ENCODE peak calls at places on chromosome 17, in six cellular contexts. B is H1, W is GM12878, F is HepG2, N is HCT116, E is K562. S is an unnamed sample.

GRCh38 chr17:46159686-46160085 is 33.5 kb downstream of the KANSL1 start:
- DNase-seq in B (no peak), F (no peak), W (no peak), E (no peak), N (no peak), S (no peak)

GRCh38 chr17:80851277-80851925 is 140.2 kb upstream of the CHMP6 start:
- DNase-seq in N (no peak), W (no peak), B (no peak), E (no peak), F (no peak), S (no peak)

GRCh38 chr17:3033248-3033640 is 30.2 kb downstream of the OR1D5 start:
- DNase-seq in N (no peak), B (no peak), F (no peak), E (no peak), W (no peak), S (no peak)

GRCh38 chr17:67376892-67377726 is at the start of gene PITPNC1:
- DNase-seq in F (peak), W (no peak), B (peak), E (peak), N (peak), S (peak)

GRCh38 chr17:67311551-67311950 is 54.8 kb downstream of the PSMD12 start:
- DNase-seq in W (no peak), N (no peak), B (no peak), F (no peak), E (no peak), S (no peak)

GRCh38 chr17:28688481-28688880 is 23.2 kb downstream of the PROCA1 start:
- DNase-seq in E (no peak), N (no peak), B (no peak), F (no peak), W (no peak), S (no peak)

GRCh38 chr17:67491009-67491677 is 114.1 kb downstream of the PITPNC1 start:
- DNase-seq in W (no peak), F (peak), B (peak), N (peak), E (no peak), S (no peak)

GRCh38 chr17:59842901-59843652 is 49.7 kb downstream of the TUBD1 start:
- DNase-seq in B (no peak), W (peak), F (peak), N (peak), E (no peak), S (no peak)

GRCh38 chr17:13671771-13672170 is 70.0 kb upstream of the HS3ST3A1 start:
- DNase-seq in N (no peak), B (no peak), E (no peak), F (no peak), W (no peak), S (no peak)

GRCh38 chr17:31724619-31725018 is 134.4 kb downstream of the COPRS start:
- DNase-seq in N (no peak), B (peak), W (no peak), F (no peak), E (no peak), S (no peak)

GRCh38 chr17:60151355-60151754 is 1.6 kb downstream of the CA4 start:
- DNase-seq in F (no peak), E (no peak), W (no peak), N (no peak), B (peak), S (no peak)

GRCh38 chr17:73722163-73722562 is 77.9 kb upstream of the SDK2 start:
- DNase-seq in B (no peak), W (no peak), F (no peak), N (no peak), E (no peak), S (no peak)

GRCh38 chr17:67836205-67836987 is 11.1 kb downstream of the BPTF start:
- DNase-seq in B (no peak), F (no peak), N (no peak), E (no peak), W (no peak), S (no peak)

GRCh38 chr17:7132511-7133094 is 18.0 kb upstream of the ASGR2 start:
- DNase-seq in E (no peak), W (peak), N (no peak), F (peak), B (peak), S (peak)

GRCh38 chr17:83175551-83176271 is 96.3 kb downstream of the METRNL start:
- DNase-seq in N (no peak), W (no peak), B (peak), E (no peak), F (no peak), S (no peak)

GRCh38 chr17:34797724-34798123 is 163.5 kb downstream of the CCT6B start:
- DNase-seq in F (peak), B (peak), W (no peak), E (peak), N (no peak), S (peak)

GRCh38 chr17:63529711-63530556 is 6.8 kb downstream of the KCNH6 start:
- DNase-seq in N (no peak), B (no peak), F (no peak), W (no peak), E (peak), S (no peak)

GRCh38 chr17:75785770-75786538 is 1.3 kb downstream of the UNK start:
- DNase-seq in W (no peak), F (no peak), N (no peak), E (no peak), B (no peak), S (no peak)

GRCh38 chr17:79129523-79129922 is 54.9 kb downstream of the ENGASE start:
- DNase-seq in B (no peak), W (no peak), N (no peak), F (no peak), E (no peak), S (no peak)

GRCh38 chr17:45405250-45406086 is 27.2 kb downstream of the ARHGAP27 start:
- DNase-seq in F (no peak), W (no peak), B (peak), N (no peak), E (peak), S (peak)

GRCh38 chr17:11485802-11486421 is 112.4 kb upstream of the DNAH9 start:
- DNase-seq in E (no peak), B (peak), N (no peak), W (no peak), F (no peak), S (peak)

GRCh38 chr17:7483238-7484066 is 714 bp upstream of the POLR2A start:
- DNase-seq in E (peak), N (peak), F (peak), W (peak), B (peak), S (peak)

GRCh38 chr17:35117984-35118383 is 1.7 kb downstream of the RAD51D start:
- DNase-seq in N (no peak), B (no peak), F (peak), E (no peak), W (peak), S (no peak)

GRCh38 chr17:74453665-74454196 is 12.7 kb upstream of the CD300A start:
- DNase-seq in F (no peak), E (peak), B (peak), N (no peak), W (no peak), S (no peak)

GRCh38 chr17:15457723-15458094 is 9.7 kb downstream of the CDRT4 start:
- DNase-seq in N (no peak), B (no peak), F (no peak), E (no peak), W (no peak), S (no peak)

GRCh38 chr17:77501101-77501566 is 360.4 kb downstream of the SEC14L1 start:
- DNase-seq in N (no peak), F (peak), E (peak), B (no peak), W (no peak), S (no peak)

GRCh38 chr17:44348234-44348987 is 3.3 kb downstream of the GRN start:
- DNase-seq in E (no peak), B (no peak), F (no peak), N (no peak), W (peak), S (no peak)

GRCh38 chr17:32960815-32961214 is 30.8 kb upstream of the SPACA3 start:
- DNase-seq in E (no peak), F (no peak), W (no peak), N (no peak), B (no peak), S (no peak)

GRCh38 chr17:60528828-60529227 is 2.8 kb upstream of the APPBP2 start:
- DNase-seq in B (no peak), N (no peak), E (no peak), F (no peak), W (no peak), S (no peak)

GRCh38 chr17:78748048-78748729 is 33.9 kb downstream of the CYTH1 start:
- DNase-seq in N (no peak), B (no peak), F (peak), E (no peak), W (no peak), S (no peak)

GRCh38 chr17:18235743-18236256 is 10.4 kb downstream of the LLGL1 start:
- DNase-seq in W (no peak), F (no peak), N (no peak), E (no peak), B (no peak), S (no peak)

GRCh38 chr17:3575506-3575905 is 17.9 kb upstream of the TRPV3 start:
- DNase-seq in W (no peak), E (no peak), B (no peak), N (no peak), F (no peak), S (no peak)

GRCh38 chr17:71325117-71325516 is 795.7 kb upstream of the SOX9 start:
- DNase-seq in E (no peak), F (no peak), B (no peak), N (no peak), W (no peak), S (no peak)

GRCh38 chr17:18967806-18968744 is 16.1 kb downstream of the SLC5A10 start:
- DNase-seq in B (no peak), N (no peak), F (no peak), E (peak), W (no peak), S (no peak)

GRCh38 chr17:82000803-82001649 is 21.7 kb downstream of the CENPX start:
- DNase-seq in F (no peak), E (no peak), W (no peak), N (no peak), B (peak), S (no peak)
- TF ChIP-seq ZNF274 in F (peak), E (no peak), W (no peak), N (no peak), B (no peak), S (no peak)

GRCh38 chr17:41624208-41625101 is at the start of gene KRT17:
- DNase-seq in W (no peak), N (no peak), E (peak), B (no peak), F (no peak), S (no peak)
- TF ChIP-seq YY1 in W (no peak), N (no peak), E (no peak), B (no peak), F (no peak), S (no peak)

GRCh38 chr17:16989230-16989952 is 17.5 kb upstream of the TNFRSF13B start:
- DNase-seq in N (no peak), E (no peak), B (no peak), F (no peak), W (peak), S (no peak)

GRCh38 chr17:16987001-16987829 is 15.3 kb upstream of the TNFRSF13B start:
- DNase-seq in B (no peak), N (no peak), F (no peak), W (no peak), E (no peak), S (no peak)

GRCh38 chr17:16988749-16989229 is 16.9 kb upstream of the TNFRSF13B start:
- DNase-seq in E (no peak), F (no peak), N (no peak), B (no peak), W (peak), S (no peak)

GRCh38 chr17:16986391-16986790 is 14.5 kb upstream of the TNFRSF13B start:
- DNase-seq in W (no peak), E (no peak), F (no peak), B (no peak), N (no peak), S (no peak)

GRCh38 chr17:16987830-16988601 is 16.1 kb upstream of the TNFRSF13B start:
- DNase-seq in F (no peak), N (no peak), E (peak), W (peak), B (no peak), S (peak)
- H3K4me3 ChIP-seq in F (no peak), N (no peak), E (no peak), W (peak), B (no peak), S (no peak)

GRCh38 chr17:65472602-65473001 is 88.8 kb downstream of the AXIN2 start:
- DNase-seq in B (no peak), E (no peak), W (no peak), N (no peak), F (no peak), S (no peak)
- TF ChIP-seq ZNF274 in B (no peak), E (no peak), W (no peak), N (no peak), F (no peak), S (no peak)

GRCh38 chr17:41530062-41531048 is 2.2 kb upstream of the KRT19 start:
- DNase-seq in F (peak), B (no peak), N (peak), W (no peak), E (peak), S (no peak)
- TF ChIP-seq YY1 in F (no peak), B (no peak), N (no peak), W (no peak), E (no peak), S (no peak)

GRCh38 chr17:37847102-37847501 is 77.1 kb upstream of the TBC1D3K start:
- DNase-seq in W (no peak), N (no peak), E (no peak), F (no peak), B (no peak), S (no peak)

GRCh38 chr17:37844977-37845293 is 79.3 kb upstream of the TBC1D3K start:
- DNase-seq in F (no peak), N (no peak), B (no peak), E (no peak), W (no peak), S (no peak)

GRCh38 chr17:37841232-37841631 is 83.0 kb upstream of the TBC1D3K start:
- DNase-seq in W (no peak), N (no peak), F (no peak), B (no peak), E (no peak), S (no peak)

GRCh38 chr17:37842401-37842800 is 81.8 kb upstream of the TBC1D3K start:
- DNase-seq in N (no peak), F (no peak), E (no peak), W (no peak), B (no peak), S (no peak)

DNA sequence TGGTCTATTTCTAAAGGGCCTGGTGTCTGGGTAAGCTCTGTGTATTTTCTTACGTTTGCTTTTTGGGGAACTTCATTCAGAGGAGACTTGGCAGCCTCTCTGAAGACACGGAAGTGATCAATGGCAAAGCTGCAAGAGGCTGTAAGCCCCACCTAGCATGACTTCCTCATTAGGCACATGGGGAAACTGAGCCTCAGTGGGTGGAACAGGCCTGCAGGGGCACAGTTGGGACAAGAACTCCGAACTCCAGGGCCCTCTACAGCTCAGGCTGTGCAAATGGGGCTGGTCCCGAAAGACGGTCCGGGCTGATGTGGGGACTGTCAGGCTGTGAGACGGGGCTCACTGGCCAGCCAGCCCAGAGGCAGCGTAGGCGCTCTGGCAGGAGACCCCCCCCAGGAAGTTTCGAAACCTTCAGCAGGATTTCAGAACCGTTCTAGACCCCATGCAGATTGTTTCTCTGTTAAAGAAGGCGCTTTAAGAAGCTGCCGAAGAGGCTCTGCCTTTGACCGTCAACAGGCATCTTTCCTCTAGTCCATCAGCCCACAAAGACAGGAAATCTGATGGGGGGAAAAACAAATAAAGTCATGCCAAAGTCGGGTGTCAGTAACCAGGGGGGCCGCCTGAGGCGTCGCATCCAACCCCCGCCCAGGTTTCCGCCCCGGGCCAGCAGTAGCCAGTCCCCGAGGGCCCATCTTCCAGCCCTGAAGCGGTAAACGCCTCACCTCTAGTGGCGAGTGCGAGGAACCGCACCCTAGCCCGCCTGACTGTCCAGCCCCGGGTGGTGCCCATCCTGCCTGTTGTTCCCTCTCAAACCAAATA is 79.8 kb upstream of the TBC1D3K start:
- DNase-seq in B (peak), N (peak), E (peak), F (peak), W (no peak), S (no peak)
- H3K4me3 ChIP-seq in B (peak), N (no peak), E (no peak), F (peak), W (no peak), S (no peak)

GRCh38 chr17:57557793-57558681 is 187.1 kb downstream of the CCDC182 start:
- DNase-seq in W (no peak), F (no peak), N (no peak), E (no peak), B (no peak), S (no peak)

GRCh38 chr17:57554826-57555635 is 190.1 kb downstream of the CCDC182 start:
- DNase-seq in F (no peak), E (no peak), W (no peak), N (no peak), B (no peak), S (no peak)

GRCh38 chr17:57559226-57559625 is 185.9 kb downstream of the CCDC182 start:
- DNase-seq in N (no peak), F (no peak), B (no peak), E (no peak), W (no peak), S (no peak)

GRCh38 chr17:57555636-57556175 is 189.4 kb downstream of the CCDC182 start:
- DNase-seq in E (no peak), B (no peak), N (no peak), F (no peak), W (no peak), S (no peak)

DNA sequence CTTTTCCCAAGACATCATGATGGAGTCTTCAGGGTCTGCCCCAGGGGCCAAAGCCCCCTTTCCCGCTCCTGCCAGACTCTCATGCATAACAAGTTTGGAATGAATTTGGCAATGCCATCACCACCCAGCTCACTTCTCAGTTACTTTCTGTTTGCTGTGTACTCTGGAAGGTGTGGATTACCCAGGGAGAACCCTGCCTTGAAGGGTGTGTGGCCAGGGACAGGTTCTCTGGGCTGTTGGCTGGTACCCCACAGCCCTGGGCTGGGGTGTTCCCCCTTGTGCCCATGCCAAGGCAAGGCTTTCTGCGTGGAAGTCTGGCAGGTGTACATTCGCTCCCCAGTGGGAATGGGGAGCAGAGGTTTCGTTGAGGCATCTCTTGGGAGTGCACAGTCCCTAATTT is 187.7 kb downstream of the CCDC182 start:
- DNase-seq in W (no peak), N (no peak), E (no peak), B (no peak), F (no peak), S (no peak)
- TF ChIP-seq ZNF274 in W (no peak), N (no peak), E (no peak), B (no peak), F (no peak), S (no peak)

DNA sequence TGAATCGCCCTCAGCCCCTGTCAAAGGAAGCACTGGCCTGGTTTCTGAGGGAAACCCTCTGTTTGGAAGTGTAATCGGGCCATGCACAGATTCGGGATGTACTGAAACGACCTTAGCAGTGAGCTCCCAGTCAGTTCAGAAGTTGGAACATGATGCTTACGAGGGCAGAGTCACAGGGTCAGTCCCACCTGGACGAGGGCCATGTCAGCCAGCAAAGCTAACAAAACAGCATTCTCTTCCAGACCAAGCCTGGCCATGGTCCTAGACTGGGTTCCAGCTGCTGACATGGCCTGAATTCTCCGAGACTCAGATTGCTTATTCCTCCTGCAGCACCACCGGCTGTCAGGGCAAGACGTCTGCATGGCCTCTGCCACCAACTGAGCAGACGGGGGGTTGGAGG is 192.2 kb upstream of the WSCD1 start:
- DNase-seq in W (no peak), B (no peak), E (no peak), F (no peak), N (no peak), S (no peak)
- TF ChIP-seq YY1 in W (no peak), B (no peak), E (no peak), F (no peak), N (no peak), S (no peak)

DNA sequence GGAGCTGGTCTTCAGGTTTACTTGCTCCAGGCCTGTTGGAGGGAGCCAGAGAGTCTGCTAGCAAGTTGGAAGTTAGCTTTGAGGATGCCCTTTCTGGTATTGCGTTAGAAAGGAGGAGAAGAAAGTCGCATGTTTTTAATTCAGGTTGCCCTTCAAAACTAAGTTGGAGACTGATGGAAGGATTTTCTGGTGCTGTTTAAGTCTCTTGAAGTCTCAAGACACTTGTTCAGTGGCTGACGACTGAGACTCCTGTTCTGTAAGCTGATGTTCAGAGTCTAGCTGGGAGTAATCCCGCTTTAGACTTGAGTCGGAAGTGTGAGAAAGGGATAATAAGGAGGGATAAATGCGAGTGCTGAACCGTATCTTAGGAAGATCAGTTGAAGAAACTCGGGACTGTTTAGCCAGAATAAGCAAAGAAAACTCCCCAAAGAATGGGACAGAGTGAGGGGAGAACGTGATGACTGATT is 740 bp downstream of the AATF start:
- DNase-seq in N (no peak), W (no peak), E (no peak), F (peak), B (no peak), S (no peak)
- H3K4me3 ChIP-seq in N (peak), W (peak), E (peak), F (peak), B (peak), S (peak)